ENCODE peak calls at places on chromosomes 12 and 14, in seven cellular contexts. U, A, N, I, Z, R and X are unnamed samples.

GRCh38 chr12:53746592-53747491 is 4.9 kb downstream of the CISTR start:
- DNase-seq in U (peak; percentile 88), A (peak; percentile 75), N (peak; percentile 96), I (peak; percentile 86), Z (peak; percentile 93), R (peak; percentile 88), X (peak; percentile 87)

GRCh38 chr14:89486505-89486904 is 69.5 kb upstream of the FOXN3 start:
- DNase-seq in U (no peak), A (no peak), N (no peak), I (no peak), Z (no peak), R (no peak), X (no peak)

GRCh38 chr12:130998136-130998535 is 44.4 kb downstream of the ADGRD1 start:
- DNase-seq in U (no peak), A (no peak), N (no peak), I (no peak), Z (no peak), R (no peak), X (no peak)

GRCh38 chr12:56683-57346 is 9.8 kb upstream of the IQSEC3 start:
- DNase-seq in U (no peak), A (no peak), N (no peak), I (no peak), Z (no peak), R (no peak), X (no peak)

GRCh38 chr12:48390026-48390425 is 39.3 kb upstream of the ZNF641 start:
- DNase-seq in U (no peak), A (no peak), N (no peak), I (no peak), Z (no peak), R (no peak), X (no peak)

GRCh38 chr14:20350860-20351259 is 7.4 kb downstream of the PARP2 start:
- DNase-seq in U (no peak), A (no peak), N (no peak), I (no peak), Z (no peak), R (no peak), X (no peak)

GRCh38 chr14:23443411-23443812 is 8.0 kb upstream of the MYH7 start:
- DNase-seq in U (no peak), A (no peak), N (no peak), I (no peak), Z (no peak), R (no peak), X (no peak)

GRCh38 chr12:29771786-29772185 is 12.0 kb downstream of the TMTC1 start:
- DNase-seq in U (no peak), A (no peak), N (no peak), I (no peak), Z (no peak), R (no peak), X (no peak)

GRCh38 chr12:130880411-130880885 is 8.6 kb downstream of the RAN start:
- DNase-seq in U (no peak), A (no peak), N (no peak), I (peak; percentile 37), Z (no peak), R (no peak), X (no peak)

GRCh38 chr14:35261774-35262173 is 30.4 kb upstream of the PSMA6 start:
- DNase-seq in U (peak; percentile 15), A (no peak), N (no peak), I (no peak), Z (no peak), R (no peak), X (no peak)

GRCh38 chr12:84718901-84719300 is 193.7 kb downstream of the SLC6A15 start:
- DNase-seq in U (no peak), A (no peak), N (no peak), I (no peak), Z (no peak), R (no peak), X (no peak)

GRCh38 chr12:14957769-14958168 is 3.6 kb downstream of the ARHGDIB start:
- DNase-seq in U (no peak), A (no peak), N (no peak), I (no peak), Z (no peak), R (no peak), X (peak; percentile 20)

GRCh38 chr14:75803768-75804167 is 142.7 kb downstream of the TTLL5 start:
- DNase-seq in U (peak; percentile 47), A (no peak), N (no peak), I (no peak), Z (no peak), R (no peak), X (no peak)

GRCh38 chr12:130192667-130193345 is 30.5 kb downstream of the FZD10 start:
- DNase-seq in U (no peak), A (no peak), N (no peak), I (no peak), Z (no peak), R (no peak), X (no peak)

GRCh38 chr14:64504897-64505771 is 564 bp downstream of the ZBTB1 start:
- DNase-seq in U (peak; percentile 90), A (peak; percentile 54), N (peak; percentile 72), I (peak; percentile 84), Z (peak; percentile 88), R (peak; percentile 84), X (peak; percentile 91)

GRCh38 chr14:53766106-53766505 is 190.5 kb downstream of the BMP4 start:
- DNase-seq in U (no peak), A (no peak), N (no peak), I (no peak), Z (no peak), R (no peak), X (no peak)

GRCh38 chr14:29926701-29927595 is 699 bp downstream of the PRKD1 start:
- DNase-seq in U (peak; percentile 49), A (no peak), N (peak; percentile 53), I (peak; percentile 8), Z (peak; percentile 53), R (no peak), X (no peak)

GRCh38 chr14:38127356-38127755 is 80.3 kb upstream of the SSTR1 start:
- DNase-seq in U (no peak), A (no peak), N (no peak), I (no peak), Z (no peak), R (no peak), X (no peak)

GRCh38 chr14:58362798-58363412 is 32.8 kb upstream of the TOMM20L start:
- DNase-seq in U (peak; percentile 20), A (no peak), N (no peak), I (peak; percentile 25), Z (no peak), R (peak; percentile 25), X (peak; percentile 41)

GRCh38 chr12:57001448-57001906 is 4.9 kb downstream of the ZBTB39 start:
- DNase-seq in U (peak; percentile 14), A (peak; percentile 56), N (peak; percentile 91), I (peak; percentile 68), Z (peak; percentile 74), R (peak; percentile 39), X (peak; percentile 76)

GRCh38 chr12:71694099-71694820 is 8.4 kb downstream of the TMEM19 start:
- DNase-seq in U (no peak), A (no peak), N (no peak), I (peak; percentile 56), Z (no peak), R (no peak), X (no peak)

GRCh38 chr12:92021665-92022033 is 124.0 kb downstream of the BTG1 start:
- DNase-seq in U (no peak), A (no peak), N (no peak), I (no peak), Z (no peak), R (no peak), X (no peak)

GRCh38 chr12:93804392-93805179 is 127.4 kb downstream of the CRADD start:
- DNase-seq in U (peak; percentile 65), A (no peak), N (no peak), I (no peak), Z (no peak), R (no peak), X (no peak)

GRCh38 chr12:111942557-111942956 is 70.4 kb downstream of the TMEM116 start:
- DNase-seq in U (peak; percentile 68), A (no peak), N (no peak), I (no peak), Z (no peak), R (peak; percentile 73), X (no peak)

GRCh38 chr14:50318031-50318626 is 6.0 kb downstream of the DMAC2L start:
- DNase-seq in U (peak; percentile 55), A (no peak), N (no peak), I (no peak), Z (no peak), R (peak; percentile 42), X (peak; percentile 60)

GRCh38 chr14:64510825-64511679 is 6.5 kb downstream of the ZBTB1 start:
- DNase-seq in U (peak; percentile 68), A (no peak), N (peak; percentile 59), I (peak; percentile 31), Z (peak; percentile 65), R (peak; percentile 59), X (peak; percentile 85)

GRCh38 chr12:53575502-53576264 is 50.5 kb downstream of the ATF7 start:
- DNase-seq in U (peak; percentile 59), A (no peak), N (no peak), I (no peak), Z (no peak), R (peak; percentile 26), X (peak; percentile 46)

GRCh38 chr14:68964300-68965093 is 14.6 kb downstream of the ACTN1 start:
- DNase-seq in U (no peak), A (no peak), N (no peak), I (no peak), Z (no peak), R (no peak), X (no peak)

GRCh38 chr12:114451657-114452056 is 45.7 kb upstream of the TBX5 start:
- DNase-seq in U (no peak), A (no peak), N (no peak), I (no peak), Z (no peak), R (no peak), X (no peak)

GRCh38 chr12:27123642-27124041 is 41.3 kb upstream of the C12orf71 start:
- DNase-seq in U (no peak), A (no peak), N (no peak), I (peak; percentile 30), Z (no peak), R (no peak), X (peak; percentile 20)

GRCh38 chr14:77470192-77470870 is 12.4 kb downstream of the AHSA1 start:
- DNase-seq in U (no peak), A (no peak), N (no peak), I (no peak), Z (no peak), R (no peak), X (no peak)

GRCh38 chr12:100058482-100059029 is 73.8 kb upstream of the ANKS1B start:
- DNase-seq in U (peak; percentile 76), A (no peak), N (no peak), I (peak; percentile 18), Z (no peak), R (peak; percentile 3), X (peak; percentile 5)

GRCh38 chr12:7108928-7109920 is at the start of gene C1RL:
- DNase-seq in U (peak; percentile 82), A (peak; percentile 79), N (peak; percentile 96), I (peak; percentile 76), Z (peak; percentile 93), R (peak; percentile 87), X (peak; percentile 79)

GRCh38 chr12:91105807-91106206 is 5.5 kb downstream of the LUM start:
- DNase-seq in U (no peak), A (no peak), N (no peak), I (no peak), Z (no peak), R (no peak), X (no peak)

GRCh38 chr14:30564868-30565248 is 5.9 kb downstream of the G2E3 start:
- DNase-seq in U (no peak), A (no peak), N (no peak), I (no peak), Z (no peak), R (no peak), X (no peak)

GRCh38 chr12:50400638-50401382 is at the start of gene LARP4:
- DNase-seq in U (peak; percentile 96), A (peak; percentile 75), N (peak; percentile 91), I (peak; percentile 94), Z (peak; percentile 94), R (peak; percentile 93), X (peak; percentile 97)